ENCODE peak calls at places on chromosomes 4 and X, in five cellular contexts. Q is CD8-positive, alpha-beta memory T cell; V is transverse colon; M is NCI-H1105; W is M059J. D is an unnamed sample.

GRCh38 chr4:124941267-124941666 is 228.7 kb upstream of the ANKRD50 start:
- DNase-seq in W (peak; percentile 49), V (no peak), Q (no peak), M (no peak), D (peak; percentile 81)

GRCh38 chrX:129360175-129360574 is 163.1 kb downstream of the SMARCA1 start:
- DNase-seq in V (peak; percentile 29), Q (peak; percentile 19), W (peak; percentile 60), M (peak; percentile 37), D (peak; percentile 20)

GRCh38 chrX:149871940-149872339 is 9.0 kb upstream of the MAGEA8 start:
- DNase-seq in M (no peak), Q (peak; percentile 29), W (peak; percentile 52), V (peak; percentile 32), D (peak; percentile 4)

GRCh38 chr4:185359767-185360446 is 35.8 kb downstream of the LRP2BP start:
- DNase-seq in W (peak; percentile 78), Q (no peak), M (no peak), V (no peak), D (no peak)

GRCh38 chrX:22952011-22952410 is 47.7 kb upstream of the DDX53 start:
- DNase-seq in V (no peak), Q (no peak), W (peak; percentile 51), M (no peak), D (peak; percentile 40)

GRCh38 chrX:2371026-2371778 is 129.6 kb downstream of the DHRSX start:
- DNase-seq in Q (no peak), W (no peak), M (no peak), V (no peak), D (peak; percentile 6)

GRCh38 chrX:70096052-70096451 is 33.8 kb downstream of the OTUD6A start:
- DNase-seq in M (no peak), V (no peak), Q (no peak), W (peak; percentile 8), D (no peak)

GRCh38 chr4:159358226-159358625 is 255.3 kb downstream of the RAPGEF2 start:
- DNase-seq in V (no peak), W (peak; percentile 66), Q (no peak), M (no peak), D (peak; percentile 29)

GRCh38 chr4:120452006-120452405 is 385.4 kb upstream of the MAD2L1 start:
- DNase-seq in W (no peak), V (no peak), Q (no peak), M (no peak), D (no peak)

GRCh38 chrX:17380221-17380620 is 5.2 kb downstream of the NHS start:
- DNase-seq in W (peak; percentile 57), M (no peak), V (no peak), Q (no peak), D (peak; percentile 26)

GRCh38 chrX:8404443-8404842 is 60.2 kb upstream of the VCX3B start:
- DNase-seq in Q (no peak), V (no peak), W (peak; percentile 15), M (no peak), D (no peak)

GRCh38 chr4:90126805-90127204 is 389 bp upstream of the CCSER1 start:
- DNase-seq in V (no peak), M (no peak), W (no peak), Q (no peak), D (peak; percentile 17)

GRCh38 chrX:154596290-154596929 is 11.5 kb downstream of the CTAG1A start:
- DNase-seq in M (no peak), Q (no peak), W (peak; percentile 98), V (no peak), D (peak; percentile 95)

GRCh38 chr4:15106417-15106816 is 104.1 kb downstream of the CPEB2 start:
- DNase-seq in Q (no peak), M (no peak), V (peak; percentile 14), W (peak; percentile 21), D (peak; percentile 13)

GRCh38 chrX:115901241-115901640 is 269.3 kb upstream of the AGTR2 start:
- DNase-seq in W (no peak), M (no peak), V (no peak), Q (no peak), D (no peak)

GRCh38 chr4:89509708-89510269 is 202.2 kb upstream of the GPRIN3 start:
- DNase-seq in Q (no peak), W (peak; percentile 9), M (no peak), V (no peak), D (peak; percentile 39)

GRCh38 chrX:128975716-128976115 is 547.6 kb downstream of the SMARCA1 start:
- DNase-seq in M (peak; percentile 0), Q (no peak), V (peak; percentile 39), W (no peak), D (peak; percentile 0)

GRCh38 chrX:30027636-30028035 is 187.7 kb upstream of the MAGEB2 start:
- DNase-seq in V (no peak), W (peak; percentile 71), Q (no peak), M (no peak), D (peak; percentile 3)

GRCh38 chr4:1541449-1542225 is 135.4 kb upstream of the NKX1-1 start:
- DNase-seq in W (no peak), Q (no peak), M (no peak), V (no peak), D (no peak)

GRCh38 chr4:16067515-16067914 is 16.3 kb downstream of the PROM1 start:
- DNase-seq in M (no peak), Q (no peak), V (peak; percentile 50), W (no peak), D (no peak)

GRCh38 chrX:136623400-136623799 is 24.6 kb upstream of the CD40LG start:
- DNase-seq in M (no peak), Q (no peak), V (no peak), W (no peak), D (no peak)

GRCh38 chr4:104490096-104490769 is 4.5 kb downstream of the CXXC4 start:
- DNase-seq in W (no peak), Q (no peak), M (no peak), V (peak; percentile 42), D (no peak)

D was measured in renal cortical epithelial cell.